ENCODE peak calls at places on chromosomes 12 and 14, in ten cellular contexts. B, F, J, H, S, D, R, K, O and V are unnamed samples.

GRCh38 chr14:35576260-35576659 is 42.3 kb downstream of the INSM2 start:
- DNase-seq in B (no peak), F (no peak), J (no peak), H (no peak), S (no peak), D (no peak), R (no peak), K (no peak), O (no peak), V (no peak)

GRCh38 chr12:124548854-124549378 is 18.5 kb downstream of the NCOR2 start:
- DNase-seq in B (peak; percentile 21), F (no peak), J (no peak), H (no peak), S (peak; percentile 54), D (no peak), R (peak; percentile 72), K (no peak), O (no peak), V (no peak)

GRCh38 chr14:93582516-93582915 is 151.8 kb downstream of the UNC79 start:
- DNase-seq in B (no peak), F (no peak), J (no peak), H (no peak), S (no peak), D (no peak), R (no peak), K (no peak), O (no peak), V (no peak)

GRCh38 chr12:57309420-57309819 is 58.4 kb upstream of the STAC3 start:
- DNase-seq in B (no peak), F (no peak), J (peak; percentile 18), H (no peak), S (no peak), D (no peak), R (no peak), K (no peak), O (no peak), V (no peak)

GRCh38 chr12:61524851-61525250 is 735.4 kb upstream of the USP15 start:
- DNase-seq in B (no peak), F (no peak), J (no peak), H (no peak), S (no peak), D (no peak), R (no peak), K (no peak), O (no peak), V (no peak)

GRCh38 chr14:58100735-58101368 is 51.2 kb downstream of the ARMH4 start:
- DNase-seq in B (no peak), F (no peak), J (no peak), H (no peak), S (no peak), D (no peak), R (no peak), K (no peak), O (no peak), V (no peak)

GRCh38 chr12:57864382-57864781 is 17.9 kb upstream of the CTDSP2 start:
- DNase-seq in B (no peak), F (no peak), J (no peak), H (no peak), S (no peak), D (no peak), R (peak; percentile 69), K (peak; percentile 66), O (no peak), V (no peak)

GRCh38 chr12:119613319-119613936 is 19.9 kb downstream of the TMEM233 start:
- DNase-seq in B (no peak), F (no peak), J (peak; percentile 51), H (no peak), S (peak; percentile 35), D (peak; percentile 70), R (no peak), K (no peak), O (no peak), V (no peak)

GRCh38 chr12:91690521-91690920 is 455.1 kb downstream of the BTG1 start:
- DNase-seq in B (no peak), F (no peak), J (no peak), H (no peak), S (no peak), D (no peak), R (no peak), K (no peak), O (no peak), V (no peak)

GRCh38 chr12:31890295-31891285 is 68.6 kb upstream of the RESF1 start:
- DNase-seq in B (no peak), F (no peak), J (no peak), H (no peak), S (no peak), D (no peak), R (no peak), K (no peak), O (no peak), V (no peak)

GRCh38 chr12:3837049-3837448 is 36.1 kb downstream of the PARP11 start:
- DNase-seq in B (no peak), F (no peak), J (no peak), H (no peak), S (no peak), D (no peak), R (no peak), K (peak; percentile 70), O (no peak), V (no peak)

GRCh38 chr12:111766608-111767361 is at the start of gene ALDH2:
- DNase-seq in B (no peak), F (peak; percentile 98), J (no peak), H (peak; percentile 74), S (peak; percentile 83), D (peak; percentile 6), R (peak; percentile 99), K (peak; percentile 96), O (peak; percentile 50), V (no peak)

GRCh38 chr14:35687335-35687939 is 121.7 kb downstream of the RALGAPA1 start:
- DNase-seq in B (peak; percentile 49), F (peak; percentile 20), J (peak; percentile 17), H (no peak), S (no peak), D (peak; percentile 26), R (peak; percentile 46), K (peak; percentile 77), O (no peak), V (no peak)

GRCh38 chr12:124694250-124694649 is 126.8 kb upstream of the NCOR2 start:
- DNase-seq in B (peak; percentile 56), F (no peak), J (no peak), H (no peak), S (no peak), D (no peak), R (no peak), K (no peak), O (no peak), V (no peak)

GRCh38 chr12:84723988-84724387 is 188.6 kb downstream of the SLC6A15 start:
- DNase-seq in B (no peak), F (no peak), J (no peak), H (no peak), S (no peak), D (no peak), R (no peak), K (peak; percentile 35), O (no peak), V (no peak)

GRCh38 chr14:53538316-53538851 is 385.3 kb upstream of the DDHD1 start:
- DNase-seq in B (no peak), F (no peak), J (no peak), H (no peak), S (no peak), D (no peak), R (no peak), K (no peak), O (no peak), V (no peak)

GRCh38 chr14:53537421-53538315 is 384.5 kb upstream of the DDHD1 start:
- DNase-seq in B (no peak), F (no peak), J (no peak), H (no peak), S (no peak), D (no peak), R (no peak), K (peak; percentile 1), O (no peak), V (no peak)

GRCh38 chr14:53536446-53536845 is 383.3 kb upstream of the DDHD1 start:
- DNase-seq in B (no peak), F (no peak), J (no peak), H (no peak), S (no peak), D (no peak), R (no peak), K (no peak), O (no peak), V (no peak)

GRCh38 chr14:53542692-53543091 is 389.6 kb upstream of the DDHD1 start:
- DNase-seq in B (no peak), F (no peak), J (no peak), H (no peak), S (no peak), D (no peak), R (peak; percentile 15), K (no peak), O (no peak), V (no peak)

GRCh38 chr14:53539489-53540126 is 386.5 kb upstream of the DDHD1 start:
- DNase-seq in B (peak; percentile 55), F (peak; percentile 24), J (peak; percentile 53), H (peak; percentile 64), S (peak; percentile 77), D (peak; percentile 71), R (peak; percentile 39), K (peak; percentile 89), O (peak; percentile 70), V (no peak)
- H3K27ac ChIP-seq in B (no peak overlapping the region), F (no peak overlapping the region), J (no peak overlapping the region), H (no peak overlapping the region), S (peak overlapping the region; percentile 68), D (peak overlapping the region; percentile 34), R (no peak overlapping the region), K (no peak overlapping the region), O (no peak overlapping the region), V (peak overlapping the region; percentile 28)

GRCh38 chr14:80621701-80622100 is 319.8 kb downstream of the CEP128 start:
- DNase-seq in B (no peak), F (no peak), J (peak; percentile 27), H (no peak), S (no peak), D (peak; percentile 16), R (no peak), K (no peak), O (no peak), V (no peak)
- TF ChIP-seq POLR2AphosphoS5 in B (no peak), F (no peak), J (no peak), H (no peak), S (no peak), D (no peak), R (no peak), K (no peak), O (no peak), V (no peak)

GRCh38 chr14:91377700-91378652 is 39.6 kb downstream of the CCDC88C start:
- DNase-seq in B (peak; percentile 63), F (no peak), J (no peak), H (no peak), S (no peak), D (no peak), R (peak; percentile 88), K (no peak), O (no peak), V (no peak)
- H3K27ac ChIP-seq in B (peak overlapping the region; percentile 40), F (no peak overlapping the region), J (no peak overlapping the region), H (no peak overlapping the region), S (peak overlapping the region; percentile 54), D (no peak overlapping the region), R (no peak overlapping the region), K (peak overlapping the region; percentile 63), O (no peak overlapping the region), V (no peak overlapping the region)

DNA sequence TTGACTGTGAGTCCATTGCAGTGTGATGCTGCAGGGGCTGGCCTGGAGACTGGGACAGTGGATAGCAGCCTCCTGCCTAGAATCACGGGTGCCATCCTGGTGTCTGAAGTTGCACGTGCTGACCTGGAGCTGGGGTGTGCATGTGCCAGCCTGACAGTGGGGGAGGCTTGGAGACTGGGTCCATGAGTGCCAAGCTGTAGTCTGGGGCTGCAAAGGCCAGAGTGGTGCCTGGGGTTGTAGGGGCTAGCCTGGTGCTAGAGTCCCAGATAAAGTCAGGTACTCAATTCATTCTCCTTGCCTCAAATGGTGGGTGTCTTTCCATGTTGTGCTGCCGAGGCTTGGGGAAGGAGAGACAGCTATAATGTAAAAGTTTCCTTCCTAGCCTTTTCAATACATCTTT is 181.9 kb upstream of the NPAS3 start:
- DNase-seq in B (no peak), F (no peak), J (no peak), H (no peak), S (no peak), D (no peak), R (no peak), K (no peak), O (no peak), V (no peak)
- TF ChIP-seq POLR2AphosphoS5 in B (no peak), F (no peak), J (no peak), H (no peak), S (no peak), D (no peak), R (no peak), K (no peak), O (no peak), V (no peak)